ENCODE peak calls at places on chromosomes 12 and 14, in eight cellular contexts. S is IMR-90, D is K562, H is NT2/D1, F is mammary epithelial cell, E is astrocyte, N is H9, X is fibroblast of lung. O is an unnamed sample.
A peak's percentile ranks its signal among the peaks of the same experiment; 100 is the strongest.

GRCh38 chr12:77615331-77615730 is 215.4 kb upstream of the NAV3 start:
- DNase-seq in S (no peak), D (peak; percentile 1), H (peak; percentile 16), F (peak; percentile 38), E (no peak), N (peak; percentile 35), X (no peak), O (no peak)

GRCh38 chr12:50353869-50354593 is 42.4 kb downstream of the FAM186A start:
- DNase-seq in S (peak; percentile 34), D (no peak), H (no peak), F (no peak), E (peak; percentile 11), N (no peak), X (peak; percentile 20), O (no peak)

GRCh38 chr12:74790958-74791357 is 253.3 kb downstream of the ATXN7L3B start:
- DNase-seq in S (no peak), D (no peak), H (no peak), F (no peak), E (no peak), N (no peak), X (no peak), O (no peak)

GRCh38 chr12:12561305-12562015 is 1.2 kb downstream of the DUSP16 start:
- DNase-seq in S (peak; percentile 46), D (peak; percentile 45), H (no peak), F (peak; percentile 55), E (peak; percentile 36), N (peak; percentile 65), X (peak; percentile 56), O (peak; percentile 86)

GRCh38 chr12:69225251-69225910 is 14.0 kb upstream of the CPSF6 start:
- DNase-seq in S (no peak), D (no peak), H (no peak), F (no peak), E (no peak), N (no peak), X (no peak), O (no peak)

GRCh38 chr12:65916991-65917676 is 92.9 kb downstream of the HMGA2 start:
- DNase-seq in S (no peak), D (no peak), H (no peak), F (no peak), E (no peak), N (no peak), X (no peak), O (no peak)

GRCh38 chr12:106645074-106645421 is 62.2 kb downstream of the RFX4 start:
- DNase-seq in S (no peak), D (no peak), H (no peak), F (peak; percentile 86), E (peak; percentile 18), N (no peak), X (peak; percentile 40), O (no peak)

GRCh38 chr14:82067221-82067620 is 533.6 kb upstream of the SEL1L start:
- DNase-seq in S (no peak), D (no peak), H (no peak), F (no peak), E (no peak), N (no peak), X (no peak), O (no peak)

GRCh38 chr14:21894003-21894897 is 220.6 kb upstream of the OR4E1 start:
- DNase-seq in S (no peak), D (peak; percentile 13), H (peak; percentile 13), F (no peak), E (no peak), N (peak; percentile 59), X (no peak), O (no peak)

GRCh38 chr14:92328664-92329255 is 5.8 kb downstream of the SLC24A4 start:
- DNase-seq in S (no peak), D (no peak), H (no peak), F (no peak), E (no peak), N (no peak), X (no peak), O (no peak)

GRCh38 chr12:89574736-89575208 is 48.9 kb upstream of the POC1B start:
- DNase-seq in S (peak; percentile 75), D (peak; percentile 89), H (no peak), F (peak; percentile 18), E (peak; percentile 84), N (no peak), X (peak; percentile 89), O (no peak)

GRCh38 chr12:80412343-80412953 is 31.6 kb upstream of the PTPRQ start:
- DNase-seq in S (peak; percentile 69), D (peak; percentile 42), H (peak; percentile 38), F (peak; percentile 21), E (peak; percentile 34), N (no peak), X (peak; percentile 52), O (no peak)

GRCh38 chr12:97142737-97143450 is 235.8 kb downstream of the NEDD1 start:
- DNase-seq in S (no peak), D (no peak), H (no peak), F (no peak), E (no peak), N (no peak), X (peak; percentile 23), O (no peak)

GRCh38 chr14:55416866-55417265 is 5.2 kb upstream of the ATG14 start:
- DNase-seq in S (no peak), D (peak; percentile 66), H (no peak), F (no peak), E (no peak), N (peak; percentile 45), X (no peak), O (no peak)

GRCh38 chr14:61109288-61109687 is 128.2 kb downstream of the SLC38A6 start:
- DNase-seq in S (no peak), D (no peak), H (no peak), F (no peak), E (no peak), N (peak; percentile 18), X (no peak), O (no peak)

GRCh38 chr12:131221061-131221945 is 267.6 kb downstream of the ADGRD1 start:
- DNase-seq in S (no peak), D (no peak), H (no peak), F (no peak), E (no peak), N (peak; percentile 28), X (no peak), O (no peak)

GRCh38 chr12:50747817-50748216 is 16.1 kb upstream of the ATF1 start:
- DNase-seq in S (no peak), D (no peak), H (peak; percentile 52), F (no peak), E (no peak), N (peak; percentile 76), X (no peak), O (no peak)

GRCh38 chr12:11716794-11717532 is 67.5 kb downstream of the ETV6 start:
- DNase-seq in S (peak; percentile 56), D (no peak), H (no peak), F (no peak), E (peak; percentile 26), N (no peak), X (peak; percentile 35), O (no peak)

GRCh38 chr14:99644723-99645544 is at the start of gene HHIPL1:
- DNase-seq in S (peak; percentile 17), D (no peak), H (no peak), F (no peak), E (peak; percentile 39), N (no peak), X (peak; percentile 64), O (no peak)

GRCh38 chr12:122126713-122127597 is 47.1 kb downstream of the IL31 start:
- DNase-seq in S (no peak), D (no peak), H (no peak), F (no peak), E (no peak), N (no peak), X (no peak), O (peak; percentile 59)

GRCh38 chr12:122127839-122128238 is 46.2 kb downstream of the IL31 start:
- DNase-seq in S (no peak), D (no peak), H (no peak), F (no peak), E (no peak), N (no peak), X (no peak), O (no peak)

GRCh38 chr12:122129131-122129530 is 44.9 kb downstream of the IL31 start:
- DNase-seq in S (no peak), D (no peak), H (no peak), F (no peak), E (no peak), N (no peak), X (no peak), O (no peak)

GRCh38 chr12:122128481-122128880 is 45.5 kb downstream of the IL31 start:
- DNase-seq in S (no peak), D (no peak), H (no peak), F (no peak), E (no peak), N (no peak), X (no peak), O (no peak)

GRCh38 chr12:122130150-122130549 is 43.9 kb downstream of the IL31 start:
- DNase-seq in S (peak; percentile 48), D (no peak), H (no peak), F (peak; percentile 55), E (peak; percentile 72), N (no peak), X (peak; percentile 84), O (peak; percentile 82)
- H3K9ac ChIP-seq in S (no peak overlapping the region), D (no peak overlapping the region), H (no peak overlapping the region), F (no peak overlapping the region), E (peak overlapping the region; percentile 54), N (no peak overlapping the region), X (no peak overlapping the region), O (no peak overlapping the region)

DNA sequence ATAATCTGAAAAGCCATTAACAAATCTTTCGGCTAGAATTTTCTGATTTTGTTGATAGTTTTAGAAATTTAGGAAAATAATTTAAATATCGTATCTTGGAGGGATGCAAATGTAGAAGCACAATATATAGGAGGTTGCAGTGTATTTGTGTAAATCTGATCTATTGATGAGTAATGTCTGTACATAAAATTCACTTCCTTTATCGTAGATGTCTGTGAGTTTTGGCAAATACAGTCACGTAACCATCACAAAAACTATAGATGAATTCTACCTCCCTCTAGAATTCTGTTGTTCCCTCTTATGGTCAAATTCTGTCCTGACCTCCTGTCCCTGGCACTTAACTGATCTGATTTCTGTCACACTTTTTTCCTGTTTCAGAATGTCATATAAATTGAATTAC is 151.8 kb downstream of the FUT8 start:
- DNase-seq in S (no peak), D (no peak), H (no peak), F (no peak), E (no peak), N (no peak), X (no peak), O (no peak)
- H3K9ac ChIP-seq in S (no peak overlapping the region), D (no peak overlapping the region), H (no peak overlapping the region), F (no peak overlapping the region), E (no peak overlapping the region), N (no peak overlapping the region), X (no peak overlapping the region), O (no peak overlapping the region)

GRCh38 chr12:55845349-55845748 is 2.6 kb upstream of the MMP19 start:
- DNase-seq in S (no peak), D (no peak), H (no peak), F (no peak), E (no peak), N (no peak), X (no peak), O (no peak)
- H3K9ac ChIP-seq in S (no peak overlapping the region), D (peak overlapping the region; percentile 17), H (no peak overlapping the region), F (no peak overlapping the region), E (no peak overlapping the region), N (no peak overlapping the region), X (no peak overlapping the region), O (no peak overlapping the region)

DNA sequence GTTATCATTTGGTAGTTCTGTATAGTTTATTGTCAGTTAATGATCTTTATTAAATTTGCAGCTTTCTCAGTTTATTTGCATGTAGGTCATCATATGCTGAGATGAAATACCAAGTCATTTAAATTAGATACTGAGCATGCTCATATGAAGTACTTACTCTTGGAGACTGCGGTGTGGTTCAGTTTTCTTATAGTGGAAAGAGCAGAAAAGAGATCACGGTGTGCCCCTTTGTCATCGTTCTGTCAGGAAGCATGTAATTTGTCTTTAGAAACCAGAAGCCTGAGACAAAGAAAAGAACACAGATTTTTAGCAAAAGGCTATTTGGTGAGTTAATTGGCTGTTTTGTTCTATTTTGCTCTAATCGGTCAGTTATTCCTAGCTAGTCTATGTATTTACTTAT is 75.6 kb downstream of the PLEKHA5 start:
- DNase-seq in S (no peak), D (no peak), H (no peak), F (no peak), E (no peak), N (no peak), X (no peak), O (no peak)
- H3K9ac ChIP-seq in S (no peak overlapping the region), D (no peak overlapping the region), H (no peak overlapping the region), F (no peak overlapping the region), E (no peak overlapping the region), N (no peak overlapping the region), X (no peak overlapping the region), O (no peak overlapping the region)